ENCODE peak calls at places on chromosomes 4 and X, in four cellular contexts. One of them, this sample, is unnamed.
A peak's percentile ranks its signal among the peaks of the same experiment; 100 is the strongest.

GRCh38 chr4:83858121-83858520 is 322.2 kb downstream of the GPAT3 start:
- DNase-seq in stimulated activated CD8-positive, alpha-beta memory T cell treated with anti-CD3 and anti-CD28 coated beads, Interleukin-2, amount 100 ng/mL, for 48 hours: no peak
- DNase-seq in fibroblast of pulmonary artery: no peak
- DNase-seq in progenitor cell of endocrine pancreas: no peak
- DNase-seq in this sample: no peak

GRCh38 chr4:52638717-52639116 is 20.4 kb downstream of the USP46 start:
- DNase-seq in stimulated activated CD8-positive, alpha-beta memory T cell treated with anti-CD3 and anti-CD28 coated beads, Interleukin-2, amount 100 ng/mL, for 48 hours: no peak
- DNase-seq in fibroblast of pulmonary artery: no peak
- DNase-seq in progenitor cell of endocrine pancreas: no peak
- DNase-seq in this sample: no peak

GRCh38 chr4:71266090-71266794 is 72.6 kb upstream of the SLC4A4 start:
- DNase-seq in stimulated activated CD8-positive, alpha-beta memory T cell treated with anti-CD3 and anti-CD28 coated beads, Interleukin-2, amount 100 ng/mL, for 48 hours: no peak
- DNase-seq in fibroblast of pulmonary artery: peak; percentile 38
- DNase-seq in progenitor cell of endocrine pancreas: no peak
- DNase-seq in this sample: no peak

GRCh38 chrX:47264507-47265173 is 31.8 kb downstream of the USP11 start:
- DNase-seq in stimulated activated CD8-positive, alpha-beta memory T cell treated with anti-CD3 and anti-CD28 coated beads, Interleukin-2, amount 100 ng/mL, for 48 hours: no peak
- DNase-seq in fibroblast of pulmonary artery: peak; percentile 70
- DNase-seq in progenitor cell of endocrine pancreas: no peak
- DNase-seq in this sample: no peak

GRCh38 chrX:67543818-67544217 is at the start of gene AR:
- DNase-seq in stimulated activated CD8-positive, alpha-beta memory T cell treated with anti-CD3 and anti-CD28 coated beads, Interleukin-2, amount 100 ng/mL, for 48 hours: no peak
- DNase-seq in fibroblast of pulmonary artery: peak; percentile 56
- DNase-seq in progenitor cell of endocrine pancreas: no peak
- DNase-seq in this sample: peak; percentile 62

GRCh38 chr4:156672492-156672891 is 299.1 kb downstream of the PDGFC start:
- DNase-seq in stimulated activated CD8-positive, alpha-beta memory T cell treated with anti-CD3 and anti-CD28 coated beads, Interleukin-2, amount 100 ng/mL, for 48 hours: no peak
- DNase-seq in fibroblast of pulmonary artery: no peak
- DNase-seq in progenitor cell of endocrine pancreas: no peak
- DNase-seq in this sample: no peak

GRCh38 chrX:133254666-133255065 is 36.5 kb upstream of the TFDP3 start:
- DNase-seq in stimulated activated CD8-positive, alpha-beta memory T cell treated with anti-CD3 and anti-CD28 coated beads, Interleukin-2, amount 100 ng/mL, for 48 hours: no peak
- DNase-seq in fibroblast of pulmonary artery: no peak
- DNase-seq in progenitor cell of endocrine pancreas: no peak
- DNase-seq in this sample: no peak

GRCh38 chr4:93718233-93718632 is 110.3 kb upstream of the ATOH1 start:
- DNase-seq in stimulated activated CD8-positive, alpha-beta memory T cell treated with anti-CD3 and anti-CD28 coated beads, Interleukin-2, amount 100 ng/mL, for 48 hours: no peak
- DNase-seq in fibroblast of pulmonary artery: no peak
- DNase-seq in progenitor cell of endocrine pancreas: no peak
- DNase-seq in this sample: no peak

GRCh38 chr4:3384391-3384770 is 57.4 kb upstream of the HGFAC start:
- DNase-seq in stimulated activated CD8-positive, alpha-beta memory T cell treated with anti-CD3 and anti-CD28 coated beads, Interleukin-2, amount 100 ng/mL, for 48 hours: no peak
- DNase-seq in fibroblast of pulmonary artery: no peak
- DNase-seq in progenitor cell of endocrine pancreas: no peak
- DNase-seq in this sample: no peak

GRCh38 chr4:8514391-8514790 is 65.8 kb upstream of the GPR78 start:
- DNase-seq in stimulated activated CD8-positive, alpha-beta memory T cell treated with anti-CD3 and anti-CD28 coated beads, Interleukin-2, amount 100 ng/mL, for 48 hours: no peak
- DNase-seq in fibroblast of pulmonary artery: no peak
- DNase-seq in progenitor cell of endocrine pancreas: no peak
- DNase-seq in this sample: no peak

GRCh38 chrX:150547511-150548115 is 20.8 kb upstream of the MTM1 start:
- DNase-seq in stimulated activated CD8-positive, alpha-beta memory T cell treated with anti-CD3 and anti-CD28 coated beads, Interleukin-2, amount 100 ng/mL, for 48 hours: no peak
- DNase-seq in fibroblast of pulmonary artery: peak; percentile 56
- DNase-seq in progenitor cell of endocrine pancreas: peak; percentile 38
- DNase-seq in this sample: no peak

GRCh38 chr4:164204434-164204833 is 549.5 kb upstream of the SMIM31 start:
- DNase-seq in stimulated activated CD8-positive, alpha-beta memory T cell treated with anti-CD3 and anti-CD28 coated beads, Interleukin-2, amount 100 ng/mL, for 48 hours: no peak
- DNase-seq in fibroblast of pulmonary artery: peak; percentile 46
- DNase-seq in progenitor cell of endocrine pancreas: no peak
- DNase-seq in this sample: no peak

GRCh38 chr4:157265281-157265680 is 44.8 kb downstream of the GRIA2 start:
- DNase-seq in stimulated activated CD8-positive, alpha-beta memory T cell treated with anti-CD3 and anti-CD28 coated beads, Interleukin-2, amount 100 ng/mL, for 48 hours: no peak
- DNase-seq in fibroblast of pulmonary artery: peak; percentile 7
- DNase-seq in progenitor cell of endocrine pancreas: no peak
- DNase-seq in this sample: peak; percentile 2

GRCh38 chrX:375181-376036 is 11.3 kb downstream of the PPP2R3B start:
- DNase-seq in stimulated activated CD8-positive, alpha-beta memory T cell treated with anti-CD3 and anti-CD28 coated beads, Interleukin-2, amount 100 ng/mL, for 48 hours: no peak
- DNase-seq in fibroblast of pulmonary artery: no peak
- DNase-seq in progenitor cell of endocrine pancreas: no peak
- DNase-seq in this sample: no peak

GRCh38 chrX:129600981-129601424 is 53.8 kb downstream of the APLN start:
- DNase-seq in stimulated activated CD8-positive, alpha-beta memory T cell treated with anti-CD3 and anti-CD28 coated beads, Interleukin-2, amount 100 ng/mL, for 48 hours: no peak
- DNase-seq in fibroblast of pulmonary artery: peak; percentile 33
- DNase-seq in progenitor cell of endocrine pancreas: no peak
- DNase-seq in this sample: no peak

GRCh38 chrX:16897445-16897844 is 27.3 kb upstream of the RBBP7 start:
- DNase-seq in stimulated activated CD8-positive, alpha-beta memory T cell treated with anti-CD3 and anti-CD28 coated beads, Interleukin-2, amount 100 ng/mL, for 48 hours: no peak
- DNase-seq in fibroblast of pulmonary artery: no peak
- DNase-seq in progenitor cell of endocrine pancreas: no peak
- DNase-seq in this sample: no peak

GRCh38 chr4:59200992-59201391 is 1999.1 kb upstream of the ADGRL3 start:
- DNase-seq in stimulated activated CD8-positive, alpha-beta memory T cell treated with anti-CD3 and anti-CD28 coated beads, Interleukin-2, amount 100 ng/mL, for 48 hours: no peak
- DNase-seq in fibroblast of pulmonary artery: no peak
- DNase-seq in progenitor cell of endocrine pancreas: no peak
- DNase-seq in this sample: no peak

GRCh38 chr4:7917669-7918068 is 22.0 kb downstream of the AFAP1 start:
- DNase-seq in stimulated activated CD8-positive, alpha-beta memory T cell treated with anti-CD3 and anti-CD28 coated beads, Interleukin-2, amount 100 ng/mL, for 48 hours: no peak
- DNase-seq in fibroblast of pulmonary artery: no peak
- DNase-seq in progenitor cell of endocrine pancreas: no peak
- DNase-seq in this sample: no peak

GRCh38 chr4:30722916-30723270 is 2.7 kb downstream of the PCDH7 start:
- DNase-seq in stimulated activated CD8-positive, alpha-beta memory T cell treated with anti-CD3 and anti-CD28 coated beads, Interleukin-2, amount 100 ng/mL, for 48 hours: no peak
- DNase-seq in fibroblast of pulmonary artery: no peak
- DNase-seq in progenitor cell of endocrine pancreas: no peak
- DNase-seq in this sample: peak; percentile 15